ENCODE peak calls at places on chromosomes 1 and 21, in five cellular contexts. One of them, this sample, is unnamed. For H3K4me1, the result is how much of the 10 kb centered on the place peaks cover.

GRCh38 chr1:10918531-10918930 is 93.9 kb upstream of the TARDBP start:
- DNase-seq in HCT116: no peak
- DNase-seq in A549: no peak
- DNase-seq in mammary epithelial cell: no peak
- DNase-seq in fibroblast of lung: peak
- DNase-seq in this sample: peak

GRCh38 chr1:234969630-234970370 is 158.8 kb downstream of the TOMM20 start:
- DNase-seq in HCT116: no peak
- DNase-seq in A549: no peak
- DNase-seq in mammary epithelial cell: peak
- DNase-seq in fibroblast of lung: peak
- DNase-seq in this sample: no peak

GRCh38 chr1:236150291-236150940 is 8.1 kb downstream of the GPR137B start:
- DNase-seq in HCT116: no peak
- DNase-seq in mammary epithelial cell: no peak
- DNase-seq in fibroblast of lung: no peak
- DNase-seq in A549: no peak
- DNase-seq in this sample: no peak

GRCh38 chr1:231039161-231040018 is 664 bp downstream of the FAM89A start:
- DNase-seq in A549: peak
- DNase-seq in fibroblast of lung: peak
- DNase-seq in mammary epithelial cell: peak
- DNase-seq in HCT116: no peak
- DNase-seq in this sample: peak

GRCh38 chr1:155307247-155307740 is 1.4 kb upstream of the FDPS start:
- DNase-seq in A549: no peak
- DNase-seq in HCT116: no peak
- DNase-seq in mammary epithelial cell: peak
- DNase-seq in fibroblast of lung: peak
- DNase-seq in this sample: no peak

GRCh38 chr1:53899206-53899628 is 5.2 kb downstream of the DIO1 start:
- DNase-seq in HCT116: no peak
- DNase-seq in mammary epithelial cell: no peak
- DNase-seq in A549: no peak
- DNase-seq in fibroblast of lung: peak
- DNase-seq in this sample: peak

GRCh38 chr1:109890115-109890953 is 20.3 kb upstream of the CSF1 start:
- DNase-seq in HCT116: no peak
- DNase-seq in A549: no peak
- DNase-seq in mammary epithelial cell: no peak
- DNase-seq in fibroblast of lung: no peak
- DNase-seq in this sample: no peak

GRCh38 chr1:3992103-3992556 is 92.1 kb upstream of the C1orf174 start:
- DNase-seq in mammary epithelial cell: no peak
- DNase-seq in A549: no peak
- DNase-seq in HCT116: peak
- DNase-seq in fibroblast of lung: no peak
- DNase-seq in this sample: no peak

GRCh38 chr1:19815801-19816736 is 986 bp upstream of the RNF186 start:
- DNase-seq in HCT116: no peak
- DNase-seq in fibroblast of lung: no peak
- DNase-seq in mammary epithelial cell: no peak
- DNase-seq in A549: no peak
- DNase-seq in this sample: no peak

GRCh38 chr1:31423418-31423947 is 10.5 kb downstream of the SERINC2 start:
- DNase-seq in mammary epithelial cell: no peak
- DNase-seq in fibroblast of lung: no peak
- DNase-seq in HCT116: no peak
- DNase-seq in A549: no peak
- DNase-seq in this sample: no peak

GRCh38 chr1:237205400-237206064 is 163.5 kb downstream of the RYR2 start:
- DNase-seq in HCT116: no peak
- DNase-seq in A549: no peak
- DNase-seq in fibroblast of lung: peak
- DNase-seq in mammary epithelial cell: no peak
- DNase-seq in this sample: no peak

GRCh38 chr1:78267513-78268218 is 221.9 kb downstream of the GIPC2 start:
- DNase-seq in HCT116: no peak
- DNase-seq in mammary epithelial cell: no peak
- DNase-seq in A549: no peak
- DNase-seq in fibroblast of lung: no peak
- DNase-seq in this sample: no peak
- H3K4me2 ChIP-seq in HCT116: no peak
- H3K4me2 ChIP-seq in mammary epithelial cell: no peak
- H3K4me2 ChIP-seq in A549: no peak
- H3K4me2 ChIP-seq in fibroblast of lung: no peak
- H3K4me2 ChIP-seq in this sample: no peak

GRCh38 chr1:226659641-226660040 is 79.4 kb downstream of the ITPKB start:
- DNase-seq in HCT116: no peak
- DNase-seq in fibroblast of lung: no peak
- DNase-seq in A549: no peak
- DNase-seq in mammary epithelial cell: no peak
- DNase-seq in this sample: no peak
- H3K4me1 ChIP-seq in HCT116: under half
- H3K4me1 ChIP-seq in fibroblast of lung: under half
- H3K4me1 ChIP-seq in A549: under half
- H3K4me1 ChIP-seq in mammary epithelial cell: half or more
- H3K4me1 ChIP-seq in this sample: half or more

GRCh38 chr1:152440635-152441471 is 26.8 kb upstream of the CRNN start:
- DNase-seq in fibroblast of lung: peak
- DNase-seq in mammary epithelial cell: peak
- DNase-seq in A549: peak
- DNase-seq in HCT116: peak
- DNase-seq in this sample: peak
- TF ChIP-seq CTCF in fibroblast of lung: peak
- TF ChIP-seq CTCF in mammary epithelial cell: peak
- TF ChIP-seq CTCF in A549: peak
- TF ChIP-seq CTCF in HCT116: peak
- TF ChIP-seq CTCF in this sample: peak

GRCh38 chr1:222454782-222455181 is 93.1 kb downstream of the HHIPL2 start:
- DNase-seq in mammary epithelial cell: no peak
- DNase-seq in A549: no peak
- DNase-seq in fibroblast of lung: no peak
- DNase-seq in HCT116: no peak
- DNase-seq in this sample: peak
- H3K4me2 ChIP-seq in mammary epithelial cell: peak
- H3K4me2 ChIP-seq in A549: peak
- H3K4me2 ChIP-seq in fibroblast of lung: peak
- H3K4me2 ChIP-seq in HCT116: peak
- H3K4me2 ChIP-seq in this sample: peak

GRCh38 chr21:44709426-44710293 is 1.7 kb downstream of the TSPEAR start:
- DNase-seq in HCT116: no peak
- DNase-seq in fibroblast of lung: no peak
- DNase-seq in mammary epithelial cell: peak
- DNase-seq in A549: no peak
- DNase-seq in this sample: no peak

GRCh38 chr21:44711327-44712202 is at the start of gene TSPEAR:
- DNase-seq in A549: no peak
- DNase-seq in mammary epithelial cell: no peak
- DNase-seq in HCT116: no peak
- DNase-seq in fibroblast of lung: no peak
- DNase-seq in this sample: no peak

GRCh38 chr21:44710294-44710665 is 1.1 kb downstream of the TSPEAR start:
- DNase-seq in A549: no peak
- DNase-seq in fibroblast of lung: no peak
- DNase-seq in mammary epithelial cell: no peak
- DNase-seq in HCT116: no peak
- DNase-seq in this sample: no peak

GRCh38 chr21:44712203-44713028 is 1.0 kb upstream of the TSPEAR start:
- DNase-seq in fibroblast of lung: no peak
- DNase-seq in HCT116: no peak
- DNase-seq in A549: no peak
- DNase-seq in mammary epithelial cell: no peak
- DNase-seq in this sample: no peak

GRCh38 chr21:44710756-44711326 is 531 bp downstream of the TSPEAR start:
- DNase-seq in HCT116: no peak
- DNase-seq in mammary epithelial cell: peak
- DNase-seq in A549: no peak
- DNase-seq in fibroblast of lung: no peak
- DNase-seq in this sample: no peak
- H3K4me1 ChIP-seq in HCT116: under half
- H3K4me1 ChIP-seq in mammary epithelial cell: under half
- H3K4me1 ChIP-seq in A549: under half
- H3K4me1 ChIP-seq in fibroblast of lung: under half
- H3K4me1 ChIP-seq in this sample: under half

DNA sequence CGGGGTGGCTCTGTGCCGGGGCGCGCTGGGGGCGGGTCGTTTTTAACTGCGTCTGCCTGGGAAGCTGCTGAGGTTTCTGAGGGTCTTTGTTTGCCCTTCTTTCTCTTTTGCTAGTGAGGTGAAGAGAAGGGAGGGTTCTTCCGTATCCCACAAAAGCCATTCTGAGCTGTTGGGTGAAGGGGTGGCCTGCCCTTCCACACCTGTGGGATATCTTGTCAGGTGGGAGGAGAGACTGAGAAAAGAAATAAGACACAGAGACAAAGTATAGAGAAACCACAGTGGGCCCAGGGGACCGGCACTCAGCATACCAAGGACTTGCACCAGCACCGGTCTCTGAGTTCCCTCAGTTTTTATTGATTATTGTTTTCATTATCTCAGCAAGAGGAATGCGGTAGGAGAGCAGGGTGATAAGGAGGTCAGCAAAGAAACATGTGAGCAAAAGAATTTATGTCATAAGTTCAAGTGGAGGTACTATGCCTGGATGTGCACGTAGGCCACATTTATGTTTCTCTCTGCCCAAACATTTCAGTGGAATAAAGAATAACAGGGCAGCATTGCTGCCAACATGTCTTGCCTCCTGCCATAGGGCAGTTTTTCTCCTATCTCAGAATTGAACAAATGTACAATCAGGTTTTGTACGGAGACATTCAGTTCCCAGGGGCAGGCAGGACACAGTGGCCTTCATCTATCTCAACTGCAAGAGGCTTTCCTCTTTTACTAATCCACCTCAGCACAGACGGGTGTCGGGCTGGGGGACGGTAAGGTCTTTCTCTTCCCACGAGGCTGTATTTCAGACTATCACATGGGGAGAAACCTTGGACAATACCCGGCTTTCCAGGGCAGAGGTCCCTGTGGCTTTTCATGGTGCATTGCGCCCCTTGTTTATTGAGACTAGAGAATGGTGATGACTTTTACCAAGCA is 966 bp downstream of the PGBD2 start:
- DNase-seq in HCT116: no peak
- DNase-seq in A549: no peak
- DNase-seq in mammary epithelial cell: peak
- DNase-seq in fibroblast of lung: peak
- DNase-seq in this sample: peak
- TF ChIP-seq CTCF in HCT116: no peak
- TF ChIP-seq CTCF in A549: no peak
- TF ChIP-seq CTCF in mammary epithelial cell: no peak
- TF ChIP-seq CTCF in fibroblast of lung: no peak
- TF ChIP-seq CTCF in this sample: no peak